ENCODE peak calls at places on chromosome 9, in ten cellular contexts. V is activated B cell treated with CpG ODN at 0.5 μM for 24 hours; K is H4; D is germinal center; Q is NCI-H1417; G is iPS-NIHi11; J is Karpas-422; I is activated gamma-delta T cell treated with anti-CD3 and anti-CD28 coated beads, Interleukin-2, amount 50 U/mL, for 16 hours; S is stimulated activated CD4-positive, alpha-beta T cell treated with anti-CD3 and anti-CD28 coated beads, Interleukin-4, amount 100 ng/mL, for 4 hours; B is activated CD4-positive, alpha-beta T cell treated with anti-CD3 and anti-CD28 coated beads, Interleukin-2, amount 50 U/mL, for 48 hours. C is an unnamed sample.

GRCh38 chr9:15249042-15249818 is 57.8 kb downstream of the TTC39B start:
- DNase-seq in V (no peak), G (peak), B (no peak), Q (no peak), J (no peak), K (peak), S (no peak), I (no peak), D (no peak), C (no peak)

GRCh38 chr9:24986331-24986730 is 440.6 kb upstream of the IZUMO3 start:
- DNase-seq in D (no peak), G (peak), B (no peak), K (no peak), I (no peak), J (no peak), V (no peak), S (no peak), Q (no peak), C (no peak)

GRCh38 chr9:124266826-124267201 is 9.1 kb downstream of the NEK6 start:
- DNase-seq in I (no peak), K (no peak), Q (no peak), V (no peak), B (no peak), D (no peak), G (no peak), J (no peak), S (no peak), C (no peak)

GRCh38 chr9:125258832-125259534 is 2.6 kb upstream of the GAPVD1 start:
- DNase-seq in D (no peak), J (no peak), V (no peak), S (no peak), B (no peak), I (no peak), Q (no peak), K (no peak), G (no peak), C (no peak)

GRCh38 chr9:73474002-73474600 is 322.4 kb downstream of the ANXA1 start:
- DNase-seq in K (no peak), B (no peak), D (no peak), S (no peak), Q (no peak), V (no peak), I (no peak), G (no peak), J (no peak), C (no peak)

GRCh38 chr9:97237951-97238851 is 69.3 kb upstream of the CCDC180 start:
- DNase-seq in J (peak), Q (peak), D (peak), K (peak), B (peak), V (peak), S (peak), I (peak), G (peak), C (peak)

GRCh38 chr9:36450110-36450732 is 50.2 kb upstream of the RNF38 start:
- DNase-seq in J (peak), G (peak), K (peak), Q (peak), S (no peak), V (no peak), D (peak), I (no peak), B (no peak), C (no peak)

GRCh38 chr9:132638240-132638639 is 31.5 kb downstream of the DDX31 start:
- DNase-seq in G (no peak), I (no peak), Q (no peak), S (no peak), J (no peak), V (no peak), D (no peak), K (no peak), B (no peak), C (no peak)

GRCh38 chr9:132409828-132410528 is at the start of gene CFAP77:
- DNase-seq in J (peak), G (peak), K (no peak), I (no peak), D (peak), V (peak), S (peak), B (peak), Q (peak), C (no peak)

GRCh38 chr9:129548571-129549135 is 72.2 kb downstream of the C9orf50 start:
- DNase-seq in D (no peak), B (no peak), G (no peak), I (no peak), J (no peak), V (no peak), K (no peak), Q (no peak), S (no peak), C (no peak)

GRCh38 chr9:86424246-86424891 is 70.2 kb upstream of the TUT7 start:
- DNase-seq in I (no peak), D (no peak), Q (no peak), V (no peak), K (peak), J (no peak), G (no peak), B (no peak), S (no peak), C (no peak)

GRCh38 chr9:129206921-129207320 is 28.9 kb upstream of the IER5L start:
- DNase-seq in D (no peak), S (no peak), J (no peak), V (no peak), K (no peak), Q (no peak), G (no peak), I (no peak), B (no peak), C (no peak)

GRCh38 chr9:74044844-74045243 is 452.3 kb upstream of the RORB start:
- DNase-seq in G (no peak), K (no peak), J (no peak), Q (no peak), V (no peak), I (no peak), S (no peak), B (no peak), D (no peak), C (no peak)

GRCh38 chr9:129414377-129415021 is 206.4 kb downstream of the C9orf50 start:
- DNase-seq in D (no peak), B (peak), J (no peak), G (no peak), V (no peak), K (peak), S (peak), I (peak), Q (peak), C (no peak)

GRCh38 chr9:98572054-98572627 is 136.6 kb downstream of the GABBR2 start:
- DNase-seq in D (no peak), V (no peak), S (no peak), B (no peak), I (no peak), Q (no peak), K (no peak), G (no peak), J (no peak), C (no peak)

GRCh38 chr9:84136119-84136868 is 155.7 kb downstream of the RMI1 start:
- DNase-seq in J (no peak), I (no peak), S (no peak), B (no peak), Q (peak), V (no peak), D (no peak), G (no peak), K (peak), C (no peak)

GRCh38 chr9:129174102-129174723 is 3.8 kb downstream of the IER5L start:
- DNase-seq in B (peak), V (peak), I (peak), J (peak), K (peak), Q (peak), G (peak), S (peak), D (peak), C (no peak)

GRCh38 chr9:97711223-97711626 is 14.1 kb upstream of the XPA start:
- DNase-seq in B (no peak), J (no peak), G (peak), K (no peak), I (no peak), D (no peak), Q (no peak), V (no peak), S (no peak), C (no peak)

GRCh38 chr9:115891929-115892328 is 261.7 kb upstream of the PAPPA start:
- DNase-seq in B (no peak), Q (no peak), K (peak), S (no peak), D (no peak), G (no peak), J (no peak), V (no peak), I (no peak), C (no peak)

GRCh38 chr9:95815153-95815552 is 60.3 kb upstream of the ERCC6L2 start:
- DNase-seq in D (no peak), Q (no peak), I (no peak), G (no peak), J (no peak), B (no peak), S (no peak), K (peak), V (no peak), C (no peak)

GRCh38 chr9:11338130-11338529 is 725.3 kb upstream of the PTPRD start:
- DNase-seq in S (no peak), V (no peak), I (no peak), K (no peak), B (no peak), Q (no peak), D (no peak), G (no peak), J (peak), C (no peak)

GRCh38 chr9:107173422-107174180 is 109.5 kb upstream of the RAD23B start:
- DNase-seq in J (no peak), I (no peak), D (no peak), V (no peak), S (no peak), B (no peak), K (no peak), G (no peak), Q (no peak), C (no peak)

GRCh38 chr9:80948876-80949275 is 740.5 kb downstream of the TLE1 start:
- DNase-seq in D (no peak), G (no peak), V (no peak), K (no peak), J (no peak), S (no peak), I (no peak), Q (no peak), B (no peak), C (no peak)

GRCh38 chr9:84432746-84433145 is 92.2 kb upstream of the SLC28A3 start:
- DNase-seq in D (no peak), V (no peak), K (no peak), G (no peak), Q (no peak), S (no peak), B (no peak), J (no peak), I (no peak), C (no peak)

GRCh38 chr9:72883867-72884266 is 69.0 kb downstream of the ALDH1A1 start:
- DNase-seq in V (no peak), B (no peak), S (no peak), J (no peak), D (no peak), K (no peak), I (no peak), Q (no peak), G (no peak), C (no peak)

GRCh38 chr9:8382777-8383527 is 583.4 kb upstream of the DMAC1 start:
- DNase-seq in G (no peak), S (no peak), Q (no peak), J (no peak), D (no peak), K (no peak), B (no peak), V (no peak), I (no peak), C (no peak)

GRCh38 chr9:100070071-100070470 is 28.7 kb downstream of the ERP44 start:
- DNase-seq in V (no peak), K (no peak), Q (no peak), B (no peak), I (no peak), J (no peak), G (no peak), D (no peak), S (no peak), C (no peak)

GRCh38 chr9:121328876-121329681 is 41.0 kb downstream of the STOM start:
- DNase-seq in J (peak), Q (no peak), G (no peak), V (no peak), D (peak), K (no peak), B (no peak), I (no peak), S (no peak), C (no peak)

C was measured in cortex of kidney.